ENCODE peak calls at places on chromosomes 12 and 14, in six cellular contexts. M, U, G, D, I and V are unnamed samples.
A peak's percentile ranks its signal among the peaks of the same experiment; 100 is the strongest.

GRCh38 chr14:69360438-69361108 is 37.5 kb downstream of the ERH start:
- DNase-seq in U (peak; percentile 13), I (no peak), D (no peak), M (no peak), G (no peak), V (no peak)

GRCh38 chr12:116489116-116489515 is 70.1 kb upstream of the MAP1LC3B2 start:
- DNase-seq in D (no peak), G (no peak), M (no peak), U (no peak), I (no peak), V (no peak)

GRCh38 chr12:62817556-62818271 is 117.2 kb downstream of the PPM1H start:
- DNase-seq in M (peak; percentile 13), U (no peak), G (no peak), I (no peak), D (no peak), V (no peak)

GRCh38 chr12:18576104-18576622 is 161.6 kb downstream of the PLCZ1 start:
- DNase-seq in D (no peak), G (no peak), M (peak; percentile 21), U (no peak), I (no peak), V (no peak)

GRCh38 chr14:84622357-84622756 is 907.6 kb upstream of the FLRT2 start:
- DNase-seq in M (no peak), G (no peak), U (no peak), D (no peak), I (no peak), V (no peak)

GRCh38 chr12:87266305-87266704 is 762.9 kb downstream of the C12orf50 start:
- DNase-seq in M (no peak), D (no peak), U (no peak), I (no peak), G (no peak), V (no peak)

GRCh38 chr12:49055978-49056754 is 4.4 kb downstream of the KMT2D start:
- DNase-seq in D (peak; percentile 54), I (peak; percentile 14), G (peak; percentile 56), M (peak; percentile 82), U (peak; percentile 77), V (no peak)

GRCh38 chr12:129819391-129819790 is 84.4 kb downstream of the TMEM132D start:
- DNase-seq in G (no peak), I (no peak), D (no peak), M (no peak), U (no peak), V (no peak)

GRCh38 chr14:94977016-94977415 is 180.3 kb downstream of the DICER1 start:
- DNase-seq in M (no peak), I (no peak), U (no peak), D (no peak), G (no peak), V (no peak)

GRCh38 chr12:54977155-54977554 is 7.4 kb downstream of the TESPA1 start:
- DNase-seq in U (no peak), D (no peak), M (peak; percentile 85), I (no peak), G (no peak), V (no peak)

GRCh38 chr12:79933580-79934264 is 1.2 kb downstream of the PPP1R12A start:
- DNase-seq in M (peak; percentile 11), G (no peak), U (no peak), I (no peak), D (peak; percentile 17), V (no peak)

GRCh38 chr14:65184032-65184764 is 81.9 kb upstream of the MAX start:
- DNase-seq in I (no peak), U (no peak), D (no peak), M (no peak), G (no peak), V (no peak)

GRCh38 chr14:53128706-53129105 is 24.4 kb downstream of the DDHD1 start:
- DNase-seq in M (no peak), U (no peak), D (no peak), I (no peak), G (no peak), V (no peak)

GRCh38 chr14:76926521-76927251 is 100.5 kb downstream of the LRRC74A start:
- DNase-seq in G (no peak), M (peak; percentile 83), U (peak; percentile 79), I (no peak), D (peak; percentile 66), V (peak; percentile 67)

GRCh38 chr12:105067511-105068031 is 16.7 kb downstream of the ALDH1L2 start:
- DNase-seq in I (no peak), U (no peak), G (no peak), D (no peak), M (no peak), V (no peak)

GRCh38 chr12:40325349-40325960 is 100.7 kb downstream of the LRRK2 start:
- DNase-seq in I (no peak), G (peak; percentile 0), D (no peak), M (peak; percentile 4), U (no peak), V (no peak)

GRCh38 chr14:77616133-77616453 is 344 bp downstream of the SPTLC2 start:
- DNase-seq in I (no peak), D (peak; percentile 18), G (no peak), U (no peak), M (no peak), V (no peak)

GRCh38 chr12:19915392-19916192 is 452.7 kb upstream of the PDE3A start:
- DNase-seq in G (peak; percentile 13), U (no peak), D (no peak), M (peak; percentile 44), I (no peak), V (no peak)